ENCODE peak calls at places on chromosomes 3 and 15, in seven cellular contexts. O, W, V, J, X, D and T are unnamed samples.

GRCh38 chr15:39817892-39818291 is 35.3 kb upstream of the FSIP1 start:
- DNase-seq in V (no peak), J (no peak), W (no peak), O (no peak), D (no peak), X (no peak), T (no peak)

GRCh38 chr3:156304406-156304805 is 184.0 kb downstream of the KCNAB1 start:
- DNase-seq in D (no peak), W (no peak), J (peak), O (no peak), V (no peak), X (no peak), T (no peak)

GRCh38 chr3:14822875-14823807 is 4.4 kb downstream of the FGD5 start:
- DNase-seq in D (peak), W (no peak), V (no peak), O (no peak), J (no peak), X (no peak), T (no peak)

GRCh38 chr15:25173241-25174028 is 218.6 kb downstream of the SNRPN start:
- DNase-seq in J (no peak), O (no peak), X (peak), V (no peak), D (no peak), W (peak), T (no peak)

GRCh38 chr3:99639579-99639978 is 1.2 kb downstream of the COL8A1 start:
- DNase-seq in W (no peak), O (no peak), D (peak), V (no peak), J (peak), X (no peak), T (no peak)

GRCh38 chr15:58043192-58043903 is 22.2 kb downstream of the ALDH1A2 start:
- DNase-seq in O (no peak), D (peak), X (no peak), J (peak), W (no peak), V (peak), T (peak)

GRCh38 chr3:129070086-129070875 is 9.7 kb downstream of the GP9 start:
- DNase-seq in D (peak), V (no peak), X (no peak), J (no peak), O (no peak), W (no peak), T (no peak)

GRCh38 chr3:171407746-171408145 is 52.5 kb downstream of the TNIK start:
- DNase-seq in W (no peak), X (no peak), J (peak), O (no peak), V (peak), D (peak), T (peak)

GRCh38 chr3:3031358-3031757 is 78.8 kb downstream of the IL5RA start:
- DNase-seq in X (no peak), W (no peak), V (no peak), D (no peak), J (peak), O (no peak), T (no peak)

GRCh38 chr15:35311607-35312006 is 226.5 kb upstream of the NANOGP8 start:
- DNase-seq in X (no peak), W (no peak), V (no peak), O (no peak), D (no peak), J (no peak), T (no peak)

GRCh38 chr3:108222813-108223307 is 636 bp upstream of the IFT57 start:
- DNase-seq in X (no peak), D (no peak), W (no peak), J (peak), V (no peak), O (no peak), T (peak)

GRCh38 chr3:158103956-158104338 is 2.3 kb downstream of the SHOX2 start:
- DNase-seq in X (no peak), O (no peak), D (no peak), J (no peak), W (no peak), V (no peak), T (peak)

GRCh38 chr15:31200735-31201151 is 99.2 kb upstream of the TRPM1 start:
- DNase-seq in X (peak), W (peak), V (peak), O (peak), D (peak), J (peak), T (peak)

GRCh38 chr3:16504692-16505091 is 8.8 kb downstream of the RFTN1 start:
- DNase-seq in J (no peak), X (no peak), V (no peak), O (no peak), W (no peak), D (no peak), T (no peak)

GRCh38 chr3:98977520-98977919 is 76.0 kb upstream of the DCBLD2 start:
- DNase-seq in V (peak), W (no peak), X (no peak), O (no peak), J (peak), D (no peak), T (no peak)

GRCh38 chr3:12947504-12948369 is 106.4 kb upstream of the RPL32 start:
- DNase-seq in D (peak), V (peak), J (peak), X (no peak), W (no peak), O (peak), T (peak)

GRCh38 chr3:43755511-43756200 is 64.9 kb downstream of the ABHD5 start:
- DNase-seq in O (no peak), D (no peak), V (no peak), J (no peak), X (no peak), W (no peak), T (no peak)

GRCh38 chr3:58868101-58868779 is 181.6 kb downstream of the CFAP20DC start:
- DNase-seq in X (no peak), D (peak), J (no peak), V (no peak), O (no peak), W (no peak), T (no peak)

GRCh38 chr3:36874351-36874874 is 70.4 kb downstream of the TRANK1 start:
- DNase-seq in J (no peak), X (no peak), W (no peak), V (no peak), O (no peak), D (no peak), T (no peak)

GRCh38 chr3:87595798-87596197 is 319.4 kb upstream of the POU1F1 start:
- DNase-seq in J (no peak), D (no peak), W (no peak), V (no peak), O (no peak), X (no peak), T (no peak)

GRCh38 chr3:74465652-74466415 is 148.6 kb downstream of the CNTN3 start:
- DNase-seq in W (no peak), X (no peak), O (no peak), J (peak), D (no peak), V (no peak), T (no peak)

GRCh38 chr15:67574981-67575632 is 32.6 kb downstream of the MAP2K5 start:
- DNase-seq in V (no peak), D (peak), J (no peak), W (no peak), O (no peak), X (no peak), T (no peak)

GRCh38 chr15:81531971-81532370 is 158.0 kb upstream of the TMC3 start:
- DNase-seq in X (no peak), V (no peak), W (no peak), O (no peak), D (no peak), J (peak), T (no peak)

GRCh38 chr3:24673596-24673995 is 178.9 kb upstream of the THRB start:
- DNase-seq in X (no peak), D (no peak), W (no peak), V (no peak), O (no peak), J (no peak), T (no peak)

GRCh38 chr15:38129531-38130199 is 123.0 kb upstream of the SPRED1 start:
- DNase-seq in W (no peak), J (peak), V (peak), O (peak), X (no peak), D (peak), T (no peak)

GRCh38 chr3:46898321-46899150 is 21.0 kb downstream of the PTH1R start:
- DNase-seq in W (peak), X (no peak), O (no peak), J (no peak), V (no peak), D (no peak), T (no peak)

GRCh38 chr15:68829068-68829467 is 8.4 kb upstream of the ANP32A start:
- DNase-seq in D (peak), O (no peak), W (no peak), J (no peak), X (no peak), V (peak), T (peak)

GRCh38 chr15:58717357-58717756 is 32.1 kb downstream of the ADAM10 start:
- DNase-seq in W (no peak), D (no peak), O (no peak), J (no peak), V (no peak), X (no peak), T (no peak)

GRCh38 chr3:22029480-22029879 is 278.5 kb upstream of the ZNF385D start:
- DNase-seq in D (no peak), W (no peak), V (no peak), J (no peak), X (no peak), O (no peak), T (no peak)

GRCh38 chr3:32840086-32840841 is 22.5 kb downstream of the TRIM71 start:
- DNase-seq in X (no peak), J (no peak), W (no peak), O (no peak), V (no peak), D (no peak), T (no peak)

GRCh38 chr15:99558571-99558970 is 7.2 kb upstream of the MEF2A start:
- DNase-seq in O (no peak), V (no peak), D (no peak), W (no peak), X (no peak), J (no peak), T (no peak)

GRCh38 chr3:120182613-120183524 is 88.6 kb upstream of the GSK3B start:
- DNase-seq in X (no peak), W (no peak), J (peak), V (peak), O (no peak), D (peak), T (peak)

GRCh38 chr3:42301446-42302175 is 35.6 kb upstream of the CCK start:
- DNase-seq in X (no peak), D (no peak), J (no peak), W (no peak), O (no peak), V (no peak), T (no peak)

GRCh38 chr3:179526989-179527391 is 35.7 kb upstream of the ACTL6A start:
- DNase-seq in O (peak), J (peak), W (no peak), D (peak), X (no peak), V (peak), T (no peak)

GRCh38 chr15:32774022-32774421 is 56.2 kb downstream of the GREM1 start:
- DNase-seq in O (no peak), V (no peak), D (no peak), J (peak), X (no peak), W (no peak), T (no peak)

GRCh38 chr15:68820205-68820588 is 498 bp downstream of the ANP32A start:
- DNase-seq in D (peak), X (no peak), V (peak), J (no peak), W (peak), O (peak), T (peak)

GRCh38 chr3:64438837-64439236 is 213.6 kb upstream of the PRICKLE2 start:
- DNase-seq in J (no peak), X (no peak), O (peak), W (no peak), D (no peak), V (no peak), T (no peak)

GRCh38 chr3:43707998-43708397 is 17.3 kb downstream of the ABHD5 start:
- DNase-seq in X (no peak), V (no peak), J (peak), D (peak), O (no peak), W (no peak), T (no peak)

GRCh38 chr3:63687569-63688233 is 35.2 kb downstream of the SNTN start:
- DNase-seq in X (no peak), J (no peak), O (no peak), D (no peak), W (no peak), V (no peak), T (no peak)

GRCh38 chr15:75205064-75205395 is 3.3 kb downstream of the C15orf39 start:
- DNase-seq in W (no peak), V (no peak), J (no peak), O (no peak), X (no peak), D (no peak), T (no peak)

GRCh38 chr15:75206803-75207617 is 5.3 kb downstream of the C15orf39 start:
- DNase-seq in X (no peak), J (no peak), W (no peak), V (peak), D (no peak), O (no peak), T (no peak)

GRCh38 chr15:75204340-75205063 is 2.8 kb downstream of the C15orf39 start:
- DNase-seq in D (peak), V (peak), O (peak), X (peak), J (peak), W (peak), T (peak)

GRCh38 chr15:75207618-75208500 is 6.2 kb downstream of the C15orf39 start:
- DNase-seq in J (no peak), O (no peak), D (no peak), W (no peak), X (no peak), V (peak), T (no peak)

DNA sequence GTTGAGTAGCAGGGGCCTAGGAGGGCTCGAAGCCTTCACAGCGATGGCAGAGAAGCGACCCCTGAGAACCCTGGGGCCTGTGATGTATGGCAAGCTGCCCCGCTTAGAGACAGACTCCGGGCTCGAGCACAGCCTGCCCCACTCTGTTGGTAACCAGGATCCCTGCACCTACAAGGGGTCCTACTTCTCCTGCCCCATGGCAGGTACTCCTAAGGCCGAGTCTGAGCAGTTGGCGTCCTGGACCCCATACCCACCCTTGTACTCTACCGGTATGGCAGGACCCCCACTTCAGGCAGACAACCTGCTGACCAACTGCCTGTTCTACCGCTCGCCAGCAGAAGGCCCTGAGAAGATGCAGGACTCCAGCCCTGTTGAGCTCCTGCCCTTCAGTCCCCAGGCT is 4.3 kb downstream of the C15orf39 start:
- DNase-seq in W (no peak), D (no peak), O (no peak), V (no peak), X (no peak), J (no peak), T (no peak)
- TF ChIP-seq POLR2A in W (no peak), D (no peak), O (no peak), V (no peak), X (no peak), J (no peak), T (no peak)

DNA sequence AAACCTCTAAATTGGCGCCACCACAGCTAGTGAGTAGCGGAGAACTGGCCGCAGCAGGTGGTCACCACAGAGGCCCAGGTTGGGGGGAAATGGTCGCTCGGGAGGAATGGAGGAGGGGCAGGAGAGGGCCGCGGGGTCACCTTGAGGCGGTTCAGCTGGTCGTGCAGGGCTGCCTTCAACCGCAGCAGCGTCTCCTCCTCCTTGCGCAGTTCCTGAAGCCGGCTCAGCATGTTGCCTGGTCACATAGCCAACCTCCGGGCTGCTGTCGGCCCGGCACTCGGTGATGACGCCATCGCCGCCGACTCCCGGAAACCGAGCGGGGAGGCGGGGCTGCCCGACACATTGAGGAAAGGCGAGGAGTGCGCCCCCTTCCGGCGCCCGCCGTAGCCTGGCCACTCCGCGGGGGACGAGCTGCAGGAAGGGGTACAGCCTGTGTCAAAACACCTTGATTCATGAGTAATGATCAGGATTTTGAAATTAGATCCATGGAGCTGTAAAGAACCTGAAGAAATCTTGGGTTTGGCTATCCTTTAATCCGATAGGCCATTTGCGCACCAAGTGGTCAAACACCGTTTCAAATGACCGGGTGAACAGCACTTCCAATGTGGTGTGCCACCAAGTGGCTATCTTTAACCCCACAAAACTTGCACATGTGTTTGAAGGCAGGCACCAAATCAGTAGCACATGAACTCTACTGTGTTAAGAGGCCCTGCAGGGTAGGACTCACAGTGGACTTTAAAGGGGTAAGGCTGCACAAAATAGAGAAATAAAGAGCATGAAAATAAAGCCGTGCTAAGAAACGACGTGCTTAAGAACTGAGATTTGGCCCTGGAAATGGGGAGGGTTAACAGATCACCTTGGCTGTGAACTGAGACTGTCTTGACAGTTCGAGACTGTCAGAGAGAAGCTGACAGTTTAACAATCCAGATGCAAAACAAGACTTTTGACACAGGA is at the start of gene SNAPC5:
- DNase-seq in D (peak), W (peak), J (peak), V (peak), X (peak), O (peak), T (peak)
- TF ChIP-seq POLR2A in D (peak), W (no peak), J (peak), V (peak), X (no peak), O (peak), T (peak)

GRCh38 chr3:138608322-138609214 is at the start of gene FAIM:
- DNase-seq in O (peak), W (peak), V (peak), J (peak), D (peak), X (peak), T (peak)
- TF ChIP-seq POLR2A in O (peak), W (no peak), V (peak), J (peak), D (peak), X (no peak), T (no peak)

DNA sequence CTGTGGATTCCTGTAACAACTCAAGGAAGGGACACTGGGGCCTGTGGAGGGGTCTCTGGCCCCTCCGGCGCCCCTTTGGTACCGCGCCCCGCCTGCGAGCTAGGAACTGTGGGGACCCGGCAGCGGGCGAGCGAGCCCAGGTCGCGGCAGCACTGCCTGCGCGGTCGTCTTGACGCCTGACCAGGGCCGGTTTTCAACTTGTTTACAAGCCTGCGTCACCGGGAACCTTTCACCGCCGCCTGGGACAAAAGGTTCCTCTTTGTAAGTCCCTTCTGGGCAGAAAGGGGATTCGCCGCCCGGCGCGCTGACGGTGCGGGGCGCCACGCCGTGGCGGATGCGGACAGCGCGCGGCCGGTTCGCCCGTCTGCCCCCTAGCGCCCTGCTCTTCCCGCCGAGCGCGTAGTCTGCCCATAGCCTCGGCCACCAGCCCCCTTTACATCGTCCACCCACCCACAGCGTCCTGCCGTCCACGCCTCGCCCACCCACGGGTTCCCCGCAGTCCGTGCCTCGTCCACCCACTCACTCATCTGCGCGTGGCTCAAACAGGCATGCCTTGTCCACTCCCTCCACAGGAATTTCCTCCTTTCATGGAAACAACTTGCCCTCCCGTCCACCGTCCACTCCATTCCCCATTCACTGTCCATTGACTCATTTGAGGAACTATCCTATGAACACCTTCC is 5.5 kb upstream of the CFAP100 start:
- DNase-seq in X (peak), V (peak), J (peak), O (peak), W (peak), D (peak), T (peak)
- TF ChIP-seq POLR2A in X (peak), V (peak), J (peak), O (peak), W (no peak), D (no peak), T (no peak)

DNA sequence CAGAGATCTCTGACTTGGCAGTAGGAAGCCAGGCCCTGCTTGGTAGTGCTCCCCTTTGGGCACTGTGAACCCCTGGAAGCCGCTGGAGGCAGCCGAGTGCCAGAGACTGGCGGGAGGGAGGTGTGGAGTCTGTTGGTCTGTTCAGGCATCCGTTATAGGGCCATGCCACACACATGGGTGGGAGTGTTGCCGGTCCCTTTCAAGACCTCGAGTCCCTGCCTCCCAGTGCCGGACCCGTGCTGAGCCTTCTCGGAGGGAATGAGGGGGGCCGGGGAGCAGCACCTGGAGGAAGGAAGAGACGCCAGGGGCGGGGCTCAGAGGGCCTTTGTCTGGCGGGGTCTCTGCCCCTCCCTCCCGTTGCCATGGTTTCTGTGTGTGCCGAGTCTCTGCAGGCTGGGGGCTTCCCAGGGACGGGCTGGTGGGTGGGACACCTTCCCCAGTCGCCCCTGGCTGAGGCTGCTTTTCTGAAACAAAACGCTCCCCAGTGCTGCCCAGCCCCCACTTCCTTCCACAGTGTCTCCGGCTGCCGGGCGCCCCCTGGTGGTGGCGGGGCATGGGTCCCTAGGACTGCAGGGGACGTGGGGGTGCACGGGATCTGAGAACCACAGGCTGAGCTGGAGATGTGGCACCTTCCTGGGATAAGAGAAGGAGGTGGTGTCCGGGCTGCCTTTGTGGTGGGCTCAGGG is 10.0 kb downstream of the GNAI2 start:
- DNase-seq in O (peak), J (peak), W (peak), V (peak), X (peak), D (peak), T (peak)
- TF ChIP-seq POLR2A in O (no peak), J (no peak), W (no peak), V (no peak), X (no peak), D (no peak), T (no peak)